ENCODE peak calls at places on chromosomes 7 and 10, in five cellular contexts. One of them, this sample, is unnamed.

GRCh38 chr7:81470084-81470723 is 299.6 kb downstream of the HGF start:
- DNase-seq in fibroblast of lung: peak
- DNase-seq in GM12892: no peak
- DNase-seq in activated CD4-positive, CD25-positive, alpha-beta regulatory T cell: no peak
- DNase-seq in GM04503: peak
- DNase-seq in this sample: no peak

GRCh38 chr7:24842449-24843241 is 85.4 kb upstream of the GSDME start:
- DNase-seq in fibroblast of lung: no peak
- DNase-seq in GM12892: no peak
- DNase-seq in activated CD4-positive, CD25-positive, alpha-beta regulatory T cell: no peak
- DNase-seq in GM04503: no peak
- DNase-seq in this sample: no peak

GRCh38 chr7:118803-119376 is 73.5 kb upstream of the FAM20C start:
- DNase-seq in fibroblast of lung: no peak
- DNase-seq in GM12892: no peak
- DNase-seq in activated CD4-positive, CD25-positive, alpha-beta regulatory T cell: no peak
- DNase-seq in GM04503: no peak
- DNase-seq in this sample: no peak

GRCh38 chr7:151168022-151168786 is 710 bp upstream of the GBX1 start:
- DNase-seq in fibroblast of lung: no peak
- DNase-seq in GM12892: peak
- DNase-seq in activated CD4-positive, CD25-positive, alpha-beta regulatory T cell: peak
- DNase-seq in GM04503: no peak
- DNase-seq in this sample: peak

GRCh38 chr7:20350518-20350951 is 19.8 kb downstream of the ITGB8 start:
- DNase-seq in fibroblast of lung: no peak
- DNase-seq in GM12892: no peak
- DNase-seq in activated CD4-positive, CD25-positive, alpha-beta regulatory T cell: no peak
- DNase-seq in GM04503: no peak
- DNase-seq in this sample: no peak

GRCh38 chr7:137920637-137921473 is 74.1 kb upstream of the DGKI start:
- DNase-seq in fibroblast of lung: peak
- DNase-seq in GM12892: no peak
- DNase-seq in activated CD4-positive, CD25-positive, alpha-beta regulatory T cell: no peak
- DNase-seq in GM04503: no peak
- DNase-seq in this sample: no peak

GRCh38 chr10:85917601-85918000 is 449.0 kb downstream of the GRID1 start:
- DNase-seq in fibroblast of lung: no peak
- DNase-seq in GM12892: no peak
- DNase-seq in activated CD4-positive, CD25-positive, alpha-beta regulatory T cell: no peak
- DNase-seq in GM04503: no peak
- DNase-seq in this sample: no peak

GRCh38 chr7:1975581-1975980 is 257.2 kb downstream of the MAD1L1 start:
- DNase-seq in fibroblast of lung: no peak
- DNase-seq in GM12892: no peak
- DNase-seq in activated CD4-positive, CD25-positive, alpha-beta regulatory T cell: no peak
- DNase-seq in GM04503: no peak
- DNase-seq in this sample: no peak

GRCh38 chr7:44114586-44115310 is 8.6 kb downstream of the POLD2 start:
- DNase-seq in fibroblast of lung: no peak
- DNase-seq in GM12892: no peak
- DNase-seq in activated CD4-positive, CD25-positive, alpha-beta regulatory T cell: no peak
- DNase-seq in GM04503: no peak
- DNase-seq in this sample: no peak

GRCh38 chr7:76262683-76263402 is 39.6 kb upstream of the HSPB1 start:
- DNase-seq in fibroblast of lung: peak
- DNase-seq in GM12892: no peak
- DNase-seq in activated CD4-positive, CD25-positive, alpha-beta regulatory T cell: no peak
- DNase-seq in GM04503: no peak
- DNase-seq in this sample: no peak

GRCh38 chr10:86064931-86065662 is 301.5 kb downstream of the GRID1 start:
- DNase-seq in fibroblast of lung: no peak
- DNase-seq in GM12892: no peak
- DNase-seq in activated CD4-positive, CD25-positive, alpha-beta regulatory T cell: no peak
- DNase-seq in GM04503: no peak
- DNase-seq in this sample: no peak

GRCh38 chr7:5501465-5501864 is 77.8 kb upstream of the TNRC18 start:
- DNase-seq in fibroblast of lung: no peak
- DNase-seq in GM12892: no peak
- DNase-seq in activated CD4-positive, CD25-positive, alpha-beta regulatory T cell: no peak
- DNase-seq in GM04503: no peak
- DNase-seq in this sample: no peak

GRCh38 chr10:15188629-15189028 is 20.1 kb upstream of the NMT2 start:
- DNase-seq in fibroblast of lung: no peak
- DNase-seq in GM12892: no peak
- DNase-seq in activated CD4-positive, CD25-positive, alpha-beta regulatory T cell: no peak
- DNase-seq in GM04503: no peak
- DNase-seq in this sample: no peak

GRCh38 chr10:70772627-70773026 is 12.6 kb downstream of the TBATA start:
- DNase-seq in fibroblast of lung: no peak
- DNase-seq in GM12892: no peak
- DNase-seq in activated CD4-positive, CD25-positive, alpha-beta regulatory T cell: no peak
- DNase-seq in GM04503: no peak
- DNase-seq in this sample: no peak

GRCh38 chr7:88756806-88757205 is 2.7 kb upstream of the ZNF804B start:
- DNase-seq in fibroblast of lung: no peak
- DNase-seq in GM12892: no peak
- DNase-seq in activated CD4-positive, CD25-positive, alpha-beta regulatory T cell: no peak
- DNase-seq in GM04503: no peak
- DNase-seq in this sample: no peak

GRCh38 chr7:37208528-37208927 is 240.1 kb downstream of the ELMO1 start:
- DNase-seq in fibroblast of lung: peak
- DNase-seq in GM12892: no peak
- DNase-seq in activated CD4-positive, CD25-positive, alpha-beta regulatory T cell: no peak
- DNase-seq in GM04503: peak
- DNase-seq in this sample: no peak

GRCh38 chr7:70668606-70669358 is 463.2 kb upstream of the GALNT17 start:
- DNase-seq in fibroblast of lung: no peak
- DNase-seq in GM12892: no peak
- DNase-seq in activated CD4-positive, CD25-positive, alpha-beta regulatory T cell: no peak
- DNase-seq in GM04503: no peak
- DNase-seq in this sample: no peak

GRCh38 chr7:80498481-80499349 is 13.1 kb downstream of the GNAT3 start:
- DNase-seq in fibroblast of lung: peak
- DNase-seq in GM12892: no peak
- DNase-seq in activated CD4-positive, CD25-positive, alpha-beta regulatory T cell: no peak
- DNase-seq in GM04503: no peak
- DNase-seq in this sample: no peak

GRCh38 chr7:101924171-101924570 is 106.7 kb downstream of the CUX1 start:
- DNase-seq in fibroblast of lung: peak
- DNase-seq in GM12892: no peak
- DNase-seq in activated CD4-positive, CD25-positive, alpha-beta regulatory T cell: no peak
- DNase-seq in GM04503: peak
- DNase-seq in this sample: no peak

GRCh38 chr10:29386347-29386999 is 97.6 kb downstream of the LYZL1 start:
- DNase-seq in fibroblast of lung: peak
- DNase-seq in GM12892: no peak
- DNase-seq in activated CD4-positive, CD25-positive, alpha-beta regulatory T cell: no peak
- DNase-seq in GM04503: no peak
- DNase-seq in this sample: no peak

GRCh38 chr10:73641272-73642060 is at the start of gene MYOZ1:
- DNase-seq in fibroblast of lung: no peak
- DNase-seq in GM12892: no peak
- DNase-seq in activated CD4-positive, CD25-positive, alpha-beta regulatory T cell: no peak
- DNase-seq in GM04503: no peak
- DNase-seq in this sample: no peak

GRCh38 chr10:78613132-78613531 is 455.6 kb upstream of the ZMIZ1 start:
- DNase-seq in fibroblast of lung: no peak
- DNase-seq in GM12892: no peak
- DNase-seq in activated CD4-positive, CD25-positive, alpha-beta regulatory T cell: no peak
- DNase-seq in GM04503: no peak
- DNase-seq in this sample: no peak

GRCh38 chr7:44985033-44985695 is 6.3 kb upstream of the MYO1G start:
- DNase-seq in fibroblast of lung: no peak
- DNase-seq in GM12892: no peak
- DNase-seq in activated CD4-positive, CD25-positive, alpha-beta regulatory T cell: no peak
- DNase-seq in GM04503: no peak
- DNase-seq in this sample: no peak

GRCh38 chr10:129035052-129035805 is 431.8 kb upstream of the MGMT start:
- DNase-seq in fibroblast of lung: peak
- DNase-seq in GM12892: no peak
- DNase-seq in activated CD4-positive, CD25-positive, alpha-beta regulatory T cell: no peak
- DNase-seq in GM04503: no peak
- DNase-seq in this sample: no peak

GRCh38 chr7:144454256-144455039 is 51.0 kb upstream of the NOBOX start:
- DNase-seq in fibroblast of lung: peak
- DNase-seq in GM12892: no peak
- DNase-seq in activated CD4-positive, CD25-positive, alpha-beta regulatory T cell: no peak
- DNase-seq in GM04503: no peak
- DNase-seq in this sample: no peak

GRCh38 chr10:70586348-70586930 is 16.1 kb downstream of the PRF1 start:
- DNase-seq in fibroblast of lung: no peak
- DNase-seq in GM12892: no peak
- DNase-seq in activated CD4-positive, CD25-positive, alpha-beta regulatory T cell: no peak
- DNase-seq in GM04503: no peak
- DNase-seq in this sample: no peak

GRCh38 chr7:79988642-79989041 is 146.0 kb upstream of the GNAI1 start:
- DNase-seq in fibroblast of lung: peak
- DNase-seq in GM12892: no peak
- DNase-seq in activated CD4-positive, CD25-positive, alpha-beta regulatory T cell: no peak
- DNase-seq in GM04503: no peak
- DNase-seq in this sample: no peak

GRCh38 chr10:120186506-120186905 is 270.5 kb upstream of the PLPP4 start:
- DNase-seq in fibroblast of lung: no peak
- DNase-seq in GM12892: no peak
- DNase-seq in activated CD4-positive, CD25-positive, alpha-beta regulatory T cell: no peak
- DNase-seq in GM04503: no peak
- DNase-seq in this sample: no peak

GRCh38 chr10:75395955-75396860 is 5.4 kb downstream of the ZNF503 start:
- DNase-seq in fibroblast of lung: peak
- DNase-seq in GM12892: no peak
- DNase-seq in activated CD4-positive, CD25-positive, alpha-beta regulatory T cell: no peak
- DNase-seq in GM04503: no peak
- DNase-seq in this sample: no peak

GRCh38 chr7:133126422-133126821 is 44.5 kb upstream of the CHCHD3 start:
- DNase-seq in fibroblast of lung: no peak
- DNase-seq in GM12892: no peak
- DNase-seq in activated CD4-positive, CD25-positive, alpha-beta regulatory T cell: no peak
- DNase-seq in GM04503: no peak
- DNase-seq in this sample: no peak